ENCODE peak calls at places on chromosome 11, in four cellular contexts. L, C, U and N are unnamed samples.

GRCh38 chr11:44742470-44742869 is 15.7 kb downstream of the TSPAN18 start:
- DNase-seq in L (no peak), C (no peak), U (no peak), N (no peak)

GRCh38 chr11:79332017-79332416 is 108.8 kb downstream of the TENM4 start:
- DNase-seq in L (no peak), C (no peak), U (no peak), N (peak; percentile 19)

GRCh38 chr11:66230171-66230570 is 38.3 kb upstream of the RAB1B start:
- DNase-seq in L (no peak), C (no peak), U (no peak), N (no peak)

GRCh38 chr11:113992459-113993105 is 17.7 kb downstream of the HTR3A start:
- DNase-seq in L (no peak), C (no peak), U (no peak), N (no peak)

GRCh38 chr11:8757047-8757446 is 74.5 kb downstream of the RPL27A start:
- DNase-seq in L (no peak), C (no peak), U (peak; percentile 57), N (peak; percentile 52)

GRCh38 chr11:61162092-61162935 is 1.1 kb upstream of the VPS37C start:
- DNase-seq in L (no peak), C (no peak), U (peak; percentile 44), N (no peak)

GRCh38 chr11:31424652-31425051 is 55.0 kb downstream of the DNAJC24 start:
- DNase-seq in L (no peak), C (no peak), U (no peak), N (no peak)

GRCh38 chr11:35907648-35908431 is 36.0 kb upstream of the LDLRAD3 start:
- DNase-seq in L (no peak), C (no peak), U (peak; percentile 62), N (peak; percentile 27)

GRCh38 chr11:65382804-65383368 is 440 bp upstream of the SLC25A45 start:
- DNase-seq in L (no peak), C (no peak), U (no peak), N (peak; percentile 13)

GRCh38 chr11:125428486-125429173 is 67.4 kb downstream of the FEZ1 start:
- DNase-seq in L (no peak), C (no peak), U (no peak), N (no peak)

GRCh38 chr11:128929991-128930390 is 12.7 kb downstream of the TP53AIP1 start:
- DNase-seq in L (no peak), C (no peak), U (peak; percentile 73), N (peak; percentile 4)

GRCh38 chr11:113351061-113351460 is 36.5 kb upstream of the ANKK1 start:
- DNase-seq in L (no peak), C (no peak), U (no peak), N (no peak)

GRCh38 chr11:17646451-17647145 is 72.8 kb upstream of the MYOD1 start:
- DNase-seq in L (no peak), C (no peak), U (no peak), N (no peak)

GRCh38 chr11:19110290-19110689 is 6.7 kb upstream of the ZDHHC13 start:
- DNase-seq in L (no peak), C (no peak), U (no peak), N (no peak)

GRCh38 chr11:12853652-12854296 is 155.3 kb upstream of the RASSF10 start:
- DNase-seq in L (no peak), C (no peak), U (peak; percentile 64), N (no peak)

GRCh38 chr11:102346456-102346747 is 612 bp upstream of the BIRC2 start:
- DNase-seq in L (no peak), C (no peak), U (peak; percentile 79), N (no peak)

GRCh38 chr11:76587810-76588454 is 82.6 kb downstream of the LRRC32 start:
- DNase-seq in L (no peak), C (no peak), U (peak; percentile 67), N (no peak)

GRCh38 chr11:94664336-94664735 is 97.2 kb downstream of the PIWIL4 start:
- DNase-seq in L (no peak), C (no peak), U (no peak), N (no peak)

GRCh38 chr11:126165366-126166156 is 45.9 kb downstream of the RPUSD4 start:
- DNase-seq in L (no peak), C (no peak), U (no peak), N (no peak)

GRCh38 chr11:105937331-105937730 is 84.7 kb downstream of the MSANTD4 start:
- DNase-seq in L (no peak), C (no peak), U (peak; percentile 67), N (no peak)

GRCh38 chr11:125348704-125349635 is 147.1 kb downstream of the FEZ1 start:
- DNase-seq in L (no peak), C (peak; percentile 47), U (peak; percentile 19), N (peak; percentile 22)

GRCh38 chr11:113615773-113616172 is 90.3 kb downstream of the TMPRSS5 start:
- DNase-seq in L (no peak), C (no peak), U (peak; percentile 43), N (peak; percentile 51)

GRCh38 chr11:79232346-79232745 is 208.5 kb downstream of the TENM4 start:
- DNase-seq in L (no peak), C (no peak), U (no peak), N (peak; percentile 85)

GRCh38 chr11:113618360-113618759 is 87.7 kb downstream of the TMPRSS5 start:
- DNase-seq in L (no peak), C (no peak), U (peak; percentile 10), N (peak; percentile 54)

GRCh38 chr11:1435820-1436467 is 46.2 kb downstream of the BRSK2 start:
- DNase-seq in L (no peak), C (no peak), U (no peak), N (no peak)

GRCh38 chr11:61834278-61835004 is 6.3 kb downstream of the FADS2 start:
- DNase-seq in L (peak; percentile 22), C (no peak), U (peak; percentile 47), N (peak; percentile 58)

GRCh38 chr11:108394744-108395284 is 72.5 kb downstream of the C11orf65 start:
- DNase-seq in L (no peak), C (no peak), U (no peak), N (no peak)

GRCh38 chr11:41051919-41052630 is 407.4 kb downstream of the LRRC4C start:
- DNase-seq in L (no peak), C (no peak), U (no peak), N (no peak)

GRCh38 chr11:90326647-90327046 is 103.8 kb upstream of the CHORDC1 start:
- DNase-seq in L (no peak), C (no peak), U (no peak), N (no peak)

GRCh38 chr11:84886344-84886743 is 740.8 kb downstream of the DLG2 start:
- DNase-seq in L (no peak), C (no peak), U (peak; percentile 40), N (peak; percentile 62)

GRCh38 chr11:127943763-127944162 is 643.6 kb downstream of the ETS1 start:
- DNase-seq in L (no peak), C (no peak), U (no peak), N (peak; percentile 13)

GRCh38 chr11:62449451-62449851 is 30.6 kb downstream of the SCGB1A1 start:
- DNase-seq in L (no peak), C (no peak), U (no peak), N (no peak)

GRCh38 chr11:128304666-128305485 is 282.5 kb downstream of the ETS1 start:
- DNase-seq in L (no peak), C (no peak), U (no peak), N (no peak)

GRCh38 chr11:112157274-112157766 is 6.6 kb downstream of the IL18 start:
- DNase-seq in L (no peak), C (no peak), U (peak; percentile 100), N (peak; percentile 99)